ENCODE peak calls at places on chromosomes 4 and X, in nine cellular contexts. F, H, B, E, L, K, V, U and D are unnamed samples.

GRCh38 chrX:131288738-131289511 is at the start of gene IGSF1:
- DNase-seq in F (no peak), H (peak), B (peak), E (no peak), L (peak), K (peak), V (no peak), U (peak), D (no peak)

GRCh38 chrX:151762802-151763201 is 28.3 kb downstream of the CNGA2 start:
- DNase-seq in F (no peak), H (peak), B (no peak), E (no peak), L (no peak), K (no peak), V (no peak), U (no peak), D (no peak)

GRCh38 chrX:73987166-73987565 is 316.8 kb upstream of the ZCCHC13 start:
- DNase-seq in F (peak), H (no peak), B (no peak), E (no peak), L (no peak), K (no peak), V (no peak), U (no peak), D (peak)

GRCh38 chrX:74133156-74133796 is 170.7 kb upstream of the ZCCHC13 start:
- DNase-seq in F (peak), H (peak), B (peak), E (no peak), L (peak), K (no peak), V (no peak), U (no peak), D (peak)

GRCh38 chr4:113635739-113636437 is 125.7 kb downstream of the CAMK2D start:
- DNase-seq in F (peak), H (no peak), B (no peak), E (no peak), L (no peak), K (no peak), V (no peak), U (no peak), D (no peak)

GRCh38 chrX:130896026-130896425 is 7.0 kb downstream of the ENOX2 start:
- DNase-seq in F (no peak), H (no peak), B (no peak), E (no peak), L (peak), K (peak), V (peak), U (no peak), D (no peak)

GRCh38 chrX:29852767-29853166 is 362.6 kb upstream of the MAGEB2 start:
- DNase-seq in F (no peak), H (no peak), B (no peak), E (no peak), L (no peak), K (no peak), V (no peak), U (no peak), D (no peak)

GRCh38 chr4:126215759-126216158 is 901.0 kb downstream of the FAT4 start:
- DNase-seq in F (no peak), H (no peak), B (no peak), E (no peak), L (no peak), K (no peak), V (no peak), U (no peak), D (no peak)

GRCh38 chrX:123338240-123338639 is 154.2 kb downstream of the GRIA3 start:
- DNase-seq in F (no peak), H (no peak), B (no peak), E (no peak), L (no peak), K (no peak), V (no peak), U (no peak), D (no peak)

GRCh38 chrX:7052541-7052940 is 95.0 kb upstream of the STS start:
- DNase-seq in F (no peak), H (no peak), B (no peak), E (no peak), L (no peak), K (no peak), V (no peak), U (no peak), D (no peak)

GRCh38 chrX:110758781-110759180 is 36.8 kb downstream of the CHRDL1 start:
- DNase-seq in F (no peak), H (no peak), B (no peak), E (no peak), L (no peak), K (no peak), V (no peak), U (no peak), D (no peak)

GRCh38 chrX:147912093-147912801 is 528 bp downstream of the FMR1 start:
- DNase-seq in F (peak), H (peak), B (no peak), E (no peak), L (peak), K (no peak), V (peak), U (no peak), D (peak)

GRCh38 chr4:53721276-53721675 is 130.0 kb upstream of the LNX1 start:
- DNase-seq in F (no peak), H (no peak), B (no peak), E (no peak), L (no peak), K (no peak), V (no peak), U (no peak), D (no peak)

GRCh38 chr4:174317531-174317930 is 33.8 kb downstream of the CEP44 start:
- DNase-seq in F (no peak), H (no peak), B (no peak), E (no peak), L (no peak), K (no peak), V (no peak), U (no peak), D (no peak)

GRCh38 chr4:126230244-126230643 is 915.5 kb downstream of the FAT4 start:
- DNase-seq in F (no peak), H (no peak), B (no peak), E (no peak), L (no peak), K (no peak), V (no peak), U (no peak), D (no peak)

GRCh38 chr4:83852085-83852451 is 316.2 kb downstream of the GPAT3 start:
- DNase-seq in F (no peak), H (peak), B (peak), E (no peak), L (no peak), K (no peak), V (no peak), U (no peak), D (no peak)

GRCh38 chr4:55781809-55782208 is 37.8 kb upstream of the EXOC1L start:
- DNase-seq in F (no peak), H (no peak), B (no peak), E (no peak), L (no peak), K (no peak), V (no peak), U (no peak), D (no peak)

GRCh38 chr4:4853921-4854648 is 5.4 kb upstream of the MSX1 start:
- DNase-seq in F (no peak), H (no peak), B (no peak), E (no peak), L (no peak), K (no peak), V (no peak), U (no peak), D (no peak)

GRCh38 chrX:24643116-24643515 is 4.0 kb downstream of the PCYT1B start:
- DNase-seq in F (no peak), H (peak), B (no peak), E (no peak), L (no peak), K (no peak), V (no peak), U (no peak), D (no peak)

GRCh38 chr4:180106122-180106521 is 2137.1 kb upstream of the TENM3 start:
- DNase-seq in F (no peak), H (no peak), B (no peak), E (no peak), L (no peak), K (no peak), V (no peak), U (no peak), D (no peak)

GRCh38 chr4:169940460-169940859 is 85.7 kb downstream of the MFAP3L start:
- DNase-seq in F (no peak), H (no peak), B (no peak), E (no peak), L (no peak), K (no peak), V (no peak), U (no peak), D (no peak)
- TF ChIP-seq CTCF in F (no peak), H (no peak), B (no peak), E (no peak), L (no peak), K (no peak), V (no peak), U (no peak), D (no peak)

GRCh38 chr4:161320377-161320776 is 843.4 kb downstream of the FSTL5 start:
- DNase-seq in F (peak), H (peak), B (peak), E (peak), L (peak), K (no peak), V (no peak), U (no peak), D (peak)
- TF ChIP-seq CTCF in F (peak), H (peak), B (peak), E (peak), L (peak), K (no peak), V (no peak), U (no peak), D (peak)

GRCh38 chr4:111937368-111937767 is 207.9 kb upstream of the FAM241A start:
- DNase-seq in F (peak), H (peak), B (peak), E (no peak), L (peak), K (no peak), V (no peak), U (no peak), D (peak)
- TF ChIP-seq CTCF in F (peak), H (peak), B (peak), E (peak), L (peak), K (peak), V (no peak), U (no peak), D (peak)

DNA sequence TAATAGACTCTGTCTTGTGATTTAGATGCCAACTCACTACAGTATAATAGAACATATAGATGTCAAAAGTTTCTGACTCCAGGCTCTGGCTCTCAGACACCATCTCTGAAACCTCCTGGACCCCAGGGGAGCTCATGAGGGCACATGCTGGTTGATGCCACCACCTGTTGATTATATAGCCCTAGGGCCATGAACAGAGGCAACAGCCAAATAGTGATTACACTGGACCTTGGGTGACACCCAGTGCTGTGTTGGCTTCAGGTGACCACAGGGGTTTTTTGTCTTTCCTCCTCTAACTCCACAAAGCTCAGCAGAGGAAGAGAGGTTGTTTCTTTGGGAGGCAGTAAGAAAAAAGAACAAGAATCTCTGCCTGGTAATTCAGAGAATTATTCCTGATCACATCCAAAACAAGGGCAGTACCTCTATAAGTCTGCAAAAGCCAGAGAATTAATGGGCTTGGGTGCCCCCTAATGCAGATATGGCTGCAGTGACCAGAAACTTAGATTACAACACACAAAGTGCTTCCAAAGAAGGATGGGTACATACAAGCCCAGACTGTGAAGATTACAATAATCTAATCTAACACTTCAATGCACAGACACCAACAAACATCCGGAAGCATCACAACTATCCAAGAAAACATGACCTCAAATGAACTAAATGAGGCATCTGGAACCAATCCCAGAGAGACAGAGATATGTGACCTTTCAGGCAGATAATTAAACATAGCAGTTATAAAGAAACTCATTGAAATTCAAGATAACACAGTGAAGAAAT is 1920.6 kb downstream of the ARAP2 start:
- DNase-seq in F (no peak), H (peak), B (no peak), E (no peak), L (no peak), K (no peak), V (no peak), U (no peak), D (no peak)
- TF ChIP-seq CTCF in F (no peak), H (no peak), B (no peak), E (no peak), L (no peak), K (no peak), V (no peak), U (no peak), D (no peak)

DNA sequence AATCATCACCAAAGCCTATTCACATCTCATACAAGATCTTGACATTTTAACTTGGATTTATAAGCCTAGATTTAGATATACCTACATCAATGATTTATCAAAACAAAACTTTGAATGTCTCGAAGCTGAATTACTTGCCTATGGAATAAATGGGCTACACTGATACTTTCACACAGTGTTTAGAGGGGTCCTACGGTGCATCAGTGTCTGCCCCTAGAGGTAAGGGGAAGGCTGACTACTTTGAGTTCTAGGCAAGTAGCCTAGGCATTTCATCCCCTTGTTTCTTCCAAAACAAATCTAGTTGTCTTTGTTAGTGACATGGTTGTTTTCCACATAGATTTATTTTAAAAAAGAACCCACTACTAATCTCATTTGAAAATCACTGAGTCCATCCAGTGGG is 158.1 kb upstream of the ATOH1 start:
- DNase-seq in F (no peak), H (no peak), B (no peak), E (no peak), L (no peak), K (no peak), V (no peak), U (no peak), D (no peak)
- TF ChIP-seq CTCF in F (no peak), H (no peak), B (no peak), E (no peak), L (no peak), K (no peak), V (no peak), U (no peak), D (no peak)

GRCh38 chr4:23969635-23970034 is 79.8 kb upstream of the PPARGC1A start:
- DNase-seq in F (no peak), H (no peak), B (no peak), E (no peak), L (no peak), K (no peak), V (no peak), U (no peak), D (no peak)
- TF ChIP-seq CTCF in F (no peak), H (no peak), B (no peak), E (no peak), L (no peak), K (no peak), V (no peak), U (no peak), D (no peak)

GRCh38 chrX:14344172-14344940 is 185.0 kb upstream of the GLRA2 start:
- DNase-seq in F (no peak), H (no peak), B (no peak), E (no peak), L (no peak), K (no peak), V (no peak), U (no peak), D (no peak)
- TF ChIP-seq CTCF in F (no peak), H (no peak), B (no peak), E (no peak), L (no peak), K (no peak), V (no peak), U (no peak), D (no peak)

GRCh38 chrX:153580700-153581386 is 18.1 kb downstream of the CCNQ start:
- DNase-seq in F (no peak), H (peak), B (peak), E (no peak), L (no peak), K (no peak), V (no peak), U (no peak), D (no peak)
- TF ChIP-seq CTCF in F (no peak), H (peak), B (peak), E (no peak), L (peak), K (no peak), V (no peak), U (no peak), D (no peak)

GRCh38 chr4:23036921-23037495 is 344.3 kb downstream of the GBA3 start:
- DNase-seq in F (no peak), H (no peak), B (no peak), E (no peak), L (no peak), K (no peak), V (no peak), U (no peak), D (no peak)
- TF ChIP-seq CTCF in F (no peak), H (no peak), B (no peak), E (no peak), L (no peak), K (no peak), V (no peak), U (no peak), D (no peak)

DNA sequence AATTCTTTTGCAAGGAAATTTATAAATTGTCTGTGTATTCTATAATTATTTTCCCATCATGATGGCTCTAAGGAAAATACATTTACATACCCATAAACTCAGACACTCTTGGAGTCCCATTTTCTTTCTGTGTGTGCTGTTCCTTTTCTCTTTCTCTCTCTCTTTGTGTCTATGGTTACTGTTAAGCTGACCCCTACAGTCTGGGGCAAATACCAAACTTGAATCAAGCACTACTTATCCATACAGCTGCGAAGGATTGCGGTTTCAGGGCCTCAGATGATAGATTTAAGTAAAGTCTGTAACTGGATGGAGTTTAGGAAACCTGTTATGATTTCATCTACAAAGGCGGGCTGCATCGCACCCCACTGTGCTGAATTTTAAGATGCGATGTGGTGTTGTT is 150.2 kb downstream of the SHROOM3 start:
- DNase-seq in F (no peak), H (no peak), B (no peak), E (no peak), L (no peak), K (no peak), V (no peak), U (no peak), D (no peak)
- TF ChIP-seq CTCF in F (no peak), H (no peak), B (no peak), E (no peak), L (no peak), K (no peak), V (no peak), U (no peak), D (no peak)